ENCODE peak calls at places on chromosomes 2 and 18, in nine cellular contexts. X is mammary epithelial cell, C is epithelial cell of esophagus, R is uterus, S is GM12865, P is right lobe of liver, F is suprapubic skin, Y is breast epithelium, H is kidney. I is an unnamed sample.
A peak's percentile ranks its signal among the peaks of the same experiment; 100 is the strongest.

GRCh38 chr2:74497777-74498499 is 1.5 kb downstream of the LBX2 start:
- DNase-seq in P (peak; percentile 55), Y (no peak), R (no peak), X (no peak), S (peak; percentile 52), H (peak; percentile 83), F (peak; percentile 69), C (no peak), I (no peak)

GRCh38 chr2:144524190-144524957 is 4.5 kb upstream of the ZEB2 start:
- DNase-seq in R (peak; percentile 66), F (peak; percentile 73), S (no peak), H (peak; percentile 88), Y (no peak), X (no peak), P (peak; percentile 67), C (no peak), I (no peak)

GRCh38 chr18:59927246-59927825 is 27.5 kb downstream of the PMAIP1 start:
- DNase-seq in F (no peak), H (no peak), P (no peak), C (peak; percentile 98), R (no peak), S (peak; percentile 96), X (peak; percentile 97), Y (no peak), I (peak; percentile 66)

GRCh38 chr2:101826716-101827115 is 129.2 kb downstream of the MAP4K4 start:
- DNase-seq in Y (no peak), F (no peak), H (no peak), S (no peak), P (no peak), X (no peak), R (no peak), C (peak; percentile 30), I (no peak)

GRCh38 chr2:71807969-71808451 is 339.7 kb downstream of the CYP26B1 start:
- DNase-seq in X (no peak), R (peak; percentile 66), P (no peak), H (peak; percentile 88), C (no peak), Y (no peak), S (no peak), F (no peak), I (no peak)

GRCh38 chr2:68745006-68745405 is 10.4 kb downstream of the ARHGAP25 start:
- DNase-seq in X (no peak), F (no peak), H (no peak), C (no peak), P (no peak), S (peak; percentile 26), R (no peak), Y (no peak), I (no peak)

GRCh38 chr2:224843141-224843540 is 127.0 kb upstream of the CCDC195 start:
- DNase-seq in C (peak; percentile 60), P (no peak), R (no peak), S (no peak), H (no peak), X (peak; percentile 66), F (no peak), Y (no peak), I (no peak)

GRCh38 chr2:43221660-43222471 is 4.5 kb downstream of the ZFP36L2 start:
- DNase-seq in X (peak; percentile 86), C (peak; percentile 91), Y (peak; percentile 82), R (peak; percentile 93), S (peak; percentile 69), H (peak; percentile 97), P (peak; percentile 88), F (peak; percentile 94), I (no peak)

GRCh38 chr2:61493523-61493942 is 22.6 kb upstream of the USP34 start:
- DNase-seq in P (no peak), F (no peak), X (no peak), H (no peak), R (no peak), C (no peak), S (peak; percentile 54), Y (no peak), I (no peak)

GRCh38 chr2:27549303-27549702 is 33.5 kb upstream of the ZNF512 start:
- DNase-seq in Y (no peak), P (no peak), X (no peak), S (no peak), R (no peak), F (no peak), H (no peak), C (no peak), I (no peak)

GRCh38 chr2:172704072-172704936 is 31.3 kb upstream of the RAPGEF4 start:
- DNase-seq in F (no peak), S (peak; percentile 12), C (peak; percentile 50), H (no peak), X (peak; percentile 25), R (no peak), Y (no peak), P (no peak), I (peak; percentile 41)

GRCh38 chr2:22126978-22127377 is 1003.2 kb downstream of the TDRD15 start:
- DNase-seq in P (no peak), S (no peak), Y (no peak), R (no peak), X (no peak), H (no peak), C (no peak), F (no peak), I (no peak)

DNA sequence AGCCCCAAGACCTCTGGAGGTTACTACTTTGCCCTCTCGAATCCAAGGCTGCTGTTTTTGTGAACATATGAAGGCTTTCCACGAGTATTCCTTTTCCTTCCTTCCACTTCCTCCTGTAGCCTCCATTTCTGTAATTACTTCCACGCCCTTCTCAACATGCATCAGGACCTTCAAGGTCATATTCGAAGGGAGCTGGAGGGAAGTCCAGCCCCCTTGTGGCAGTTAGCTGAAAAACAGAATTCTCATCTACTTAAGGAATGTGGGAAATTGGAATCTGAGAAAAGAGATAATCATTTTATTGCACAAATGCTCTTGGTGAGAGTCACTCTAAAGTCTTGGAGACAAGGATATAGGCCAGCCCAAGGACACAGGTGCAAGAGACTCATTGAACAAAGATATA is 1000.2 kb downstream of the TDRD15 start:
- DNase-seq in H (no peak), Y (no peak), P (no peak), X (no peak), S (peak; percentile 2), R (no peak), C (no peak), F (no peak), I (no peak)
- TF ChIP-seq CTCF in H (no peak), Y (no peak), P (peak; percentile 16), X (no peak), S (peak; percentile 4), R (no peak), C (no peak), F (no peak), I (peak; percentile 31)

DNA sequence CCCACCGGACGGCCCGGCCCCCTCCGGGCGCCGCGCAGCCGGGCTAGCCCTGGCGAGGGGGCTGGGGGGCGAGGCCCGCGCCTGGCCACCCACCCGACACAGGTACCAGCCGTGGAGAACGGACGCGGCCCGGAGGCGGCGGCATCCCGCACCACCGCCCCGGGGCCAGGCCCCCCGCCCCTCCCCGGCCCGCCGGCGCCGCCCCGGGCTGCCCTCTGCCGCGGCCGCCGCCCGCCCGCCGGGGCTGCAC is 405 bp downstream of the SOS1 start:
- DNase-seq in F (no peak), C (no peak), S (no peak), P (no peak), R (no peak), X (no peak), H (no peak), Y (no peak), I (no peak)
- TF ChIP-seq CTCF in F (no peak), C (no peak), S (no peak), P (no peak), R (no peak), X (no peak), H (no peak), Y (no peak), I (no peak)

DNA sequence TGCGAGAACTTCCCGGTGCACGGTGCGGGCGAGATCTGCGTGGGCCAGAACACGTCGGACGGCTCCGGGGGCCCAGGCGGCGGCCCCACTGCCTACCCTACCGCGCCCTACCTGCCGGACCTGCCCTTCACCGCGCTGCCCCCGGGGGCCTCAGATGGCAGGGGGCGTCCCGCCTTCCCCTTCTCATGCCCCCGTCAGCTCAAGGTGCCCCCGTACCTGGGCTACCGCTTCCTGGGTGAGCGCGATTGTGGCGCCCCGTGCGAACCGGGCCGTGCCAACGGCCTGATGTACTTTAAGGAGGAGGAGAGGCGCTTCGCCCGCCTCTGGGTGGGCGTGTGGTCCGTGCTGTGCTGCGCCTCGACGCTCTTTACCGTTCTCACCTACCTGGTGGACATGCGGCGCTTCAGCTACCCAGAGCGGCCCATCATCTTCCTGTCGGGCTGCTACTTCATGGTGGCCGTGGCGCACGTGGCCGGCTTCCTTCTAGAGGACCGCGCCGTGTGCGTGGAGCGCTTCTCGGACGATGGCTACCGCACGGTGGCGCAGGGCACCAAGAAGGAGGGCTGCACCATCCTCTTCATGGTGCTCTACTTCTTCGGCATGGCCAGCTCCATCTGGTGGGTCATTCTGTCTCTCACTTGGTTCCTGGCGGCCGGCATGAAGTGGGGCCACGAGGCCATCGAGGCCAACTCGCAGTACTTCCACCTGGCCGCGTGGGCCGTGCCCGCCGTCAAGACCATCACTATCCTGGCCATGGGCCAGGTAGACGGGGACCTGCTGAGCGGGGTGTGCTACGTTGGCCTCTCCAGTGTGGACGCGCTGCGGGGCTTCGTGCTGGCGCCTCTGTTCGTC is 1.7 kb downstream of the FZD7 start:
- DNase-seq in P (no peak), X (peak; percentile 58), H (peak; percentile 90), F (peak; percentile 72), Y (peak; percentile 63), S (peak; percentile 37), C (peak; percentile 40), R (peak; percentile 72), I (peak; percentile 23)
- TF ChIP-seq CTCF in P (peak; percentile 23), X (peak; percentile 60), H (peak; percentile 24), F (peak; percentile 51), Y (peak; percentile 64), S (no peak), C (peak; percentile 38), R (peak; percentile 36), I (peak; percentile 34)

GRCh38 chr2:85130407-85130806 is 2.8 kb upstream of the TCF7L1 start:
- DNase-seq in X (no peak), P (no peak), R (no peak), C (peak; percentile 38), S (no peak), H (no peak), F (no peak), Y (no peak), I (no peak)

GRCh38 chr2:85129861-85130260 is 3.3 kb upstream of the TCF7L1 start:
- DNase-seq in S (no peak), X (no peak), F (no peak), P (no peak), R (no peak), Y (no peak), H (no peak), C (no peak), I (no peak)

GRCh38 chr2:85132392-85132791 is 800 bp upstream of the TCF7L1 start:
- DNase-seq in Y (no peak), H (no peak), R (peak; percentile 31), C (no peak), F (no peak), S (no peak), X (no peak), P (no peak), I (no peak)

GRCh38 chr2:85132834-85133637 is at the start of gene TCF7L1:
- DNase-seq in F (peak; percentile 90), Y (peak; percentile 76), P (peak; percentile 88), H (peak; percentile 94), S (peak; percentile 27), R (peak; percentile 90), C (peak; percentile 89), X (peak; percentile 86), I (peak; percentile 73)

DNA sequence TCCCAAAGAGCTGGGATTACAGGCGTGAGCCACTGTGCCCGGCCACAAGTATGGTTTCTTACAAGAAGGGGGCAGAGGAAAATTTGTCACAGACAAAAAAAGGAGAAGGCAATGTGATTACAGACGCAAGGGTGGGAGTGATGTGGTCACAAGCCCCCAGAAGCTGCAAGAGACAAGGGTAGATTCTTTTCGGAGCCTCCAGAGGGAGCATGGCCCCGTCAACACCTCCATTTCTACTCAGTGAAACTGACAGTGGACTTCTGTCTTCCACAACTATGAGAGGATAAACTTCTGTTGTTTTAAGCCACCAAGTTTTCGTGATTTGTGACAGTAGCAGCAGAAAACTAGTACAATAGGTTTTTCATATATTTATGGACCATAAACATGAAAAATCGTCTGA is 2.1 kb upstream of the TCF7L1 start:
- DNase-seq in C (peak; percentile 39), P (no peak), S (peak; percentile 17), Y (no peak), X (no peak), H (no peak), F (no peak), R (peak; percentile 27), I (peak; percentile 34)
- TF ChIP-seq CTCF in C (peak; percentile 48), P (peak; percentile 52), S (no peak), Y (peak; percentile 42), X (peak; percentile 58), H (peak; percentile 31), F (peak; percentile 19), R (peak; percentile 44), I (no peak)